ENCODE peak calls at places on chromosomes 2 and 18, in nine cellular contexts. I is fibroblast of lung; N is endothelial cell of umbilical vein; P is psoas muscle; W is lower lobe of right lung; M is heart right ventricle; G is RWPE2; R is CD8-positive, alpha-beta T cell; L is BE2C. X is an unnamed sample.

GRCh38 chr18:70015127-70015526 is 67.5 kb upstream of the CD226 start:
- DNase-seq in I (no peak), N (no peak), P (no peak), W (no peak), M (peak; percentile 24), G (no peak), R (no peak), L (no peak), X (no peak)

GRCh38 chr2:24871852-24872323 is 48.1 kb downstream of the ADCY3 start:
- DNase-seq in I (no peak), N (no peak), P (no peak), W (no peak), M (peak; percentile 55), G (no peak), R (no peak), L (no peak), X (no peak)

GRCh38 chr2:104420420-104420819 is 433.5 kb upstream of the POU3F3 start:
- DNase-seq in I (no peak), N (no peak), P (no peak), W (no peak), M (no peak), G (no peak), R (no peak), L (no peak), X (no peak)

GRCh38 chr18:48055351-48055750 is 124.9 kb upstream of the SMAD2 start:
- DNase-seq in I (no peak), N (no peak), P (no peak), W (no peak), M (no peak), G (no peak), R (no peak), L (no peak), X (no peak)

GRCh38 chr2:175567435-175568061 is 386.0 kb upstream of the ATP5MC3 start:
- DNase-seq in I (no peak), N (no peak), P (no peak), W (no peak), M (no peak), G (no peak), R (no peak), L (no peak), X (no peak)

GRCh38 chr18:46793565-46793964 is 36.7 kb upstream of the ST8SIA5 start:
- DNase-seq in I (no peak), N (no peak), P (no peak), W (no peak), M (no peak), G (no peak), R (no peak), L (peak; percentile 20), X (no peak)

GRCh38 chr2:169799555-169799954 is 884 bp downstream of the SSB start:
- DNase-seq in I (peak; percentile 29), N (peak; percentile 51), P (no peak), W (no peak), M (no peak), G (no peak), R (no peak), L (no peak), X (no peak)

GRCh38 chr2:46540496-46541342 is 61.4 kb downstream of the TMEM247 start:
- DNase-seq in I (peak; percentile 87), N (peak; percentile 10), P (peak; percentile 60), W (no peak), M (peak; percentile 77), G (no peak), R (no peak), L (no peak), X (no peak)

GRCh38 chr2:137221797-137222492 is 456.6 kb downstream of the THSD7B start:
- DNase-seq in I (no peak), N (no peak), P (no peak), W (no peak), M (no peak), G (no peak), R (no peak), L (no peak), X (peak; percentile 36)

GRCh38 chr2:60281730-60282129 is 271.7 kb downstream of the BCL11A start:
- DNase-seq in I (no peak), N (no peak), P (no peak), W (no peak), M (no peak), G (no peak), R (no peak), L (no peak), X (no peak)

GRCh38 chr2:113978524-113979171 is 88.8 kb downstream of the ACTR3 start:
- DNase-seq in I (no peak), N (no peak), P (no peak), W (no peak), M (no peak), G (no peak), R (no peak), L (no peak), X (no peak)

GRCh38 chr2:68548396-68548795 is 81.0 kb downstream of the APLF start:
- DNase-seq in I (peak; percentile 10), N (no peak), P (no peak), W (no peak), M (no peak), G (no peak), R (no peak), L (no peak), X (peak; percentile 25)

GRCh38 chr2:59217360-59217759 is 976.2 kb upstream of the FANCL start:
- DNase-seq in I (no peak), N (no peak), P (no peak), W (no peak), M (no peak), G (no peak), R (no peak), L (no peak), X (no peak)

GRCh38 chr2:150591901-150592300 is 104.4 kb upstream of the RND3 start:
- DNase-seq in I (peak; percentile 57), N (no peak), P (no peak), W (no peak), M (no peak), G (no peak), R (no peak), L (no peak), X (no peak)

GRCh38 chr2:14756122-14756541 is 123.6 kb downstream of the LRATD1 start:
- DNase-seq in I (peak; percentile 86), N (no peak), P (no peak), W (no peak), M (no peak), G (no peak), R (no peak), L (no peak), X (no peak)

GRCh38 chr18:14928396-14928795 is 180.4 kb downstream of the ANKRD30B start:
- DNase-seq in I (no peak), N (no peak), P (no peak), W (no peak), M (no peak), G (no peak), R (no peak), L (no peak), X (no peak)

GRCh38 chr18:78934551-78935225 is 44.9 kb upstream of the SALL3 start:
- DNase-seq in I (no peak), N (no peak), P (no peak), W (no peak), M (no peak), G (no peak), R (no peak), L (no peak), X (no peak)

GRCh38 chr18:21664069-21664468 is 40.5 kb downstream of the ABHD3 start:
- DNase-seq in I (no peak), N (no peak), P (no peak), W (no peak), M (no peak), G (no peak), R (no peak), L (no peak), X (no peak)

GRCh38 chr18:50507120-50507590 is 52.7 kb upstream of the MAPK4 start:
- DNase-seq in I (peak; percentile 1), N (no peak), P (peak; percentile 63), W (no peak), M (peak; percentile 15), G (no peak), R (no peak), L (peak; percentile 10), X (no peak)

GRCh38 chr2:28754321-28754720 is 2.7 kb downstream of the PPP1CB start:
- DNase-seq in I (no peak), N (no peak), P (no peak), W (no peak), M (no peak), G (no peak), R (no peak), L (no peak), X (peak; percentile 23)
- H3K4me1 ChIP-seq in I (peaks cover 21% of the 10 kb centered on the region), N (peaks cover 12% of the 10 kb centered on the region), P (peaks cover 63% of the 10 kb centered on the region), W (peaks cover 70% of the 10 kb centered on the region), M (peaks cover 60% of the 10 kb centered on the region), G (peaks cover 32% of the 10 kb centered on the region), R (peaks cover 57% of the 10 kb centered on the region), L (peaks cover 7% of the 10 kb centered on the region), X (peaks cover 37% of the 10 kb centered on the region)

DNA sequence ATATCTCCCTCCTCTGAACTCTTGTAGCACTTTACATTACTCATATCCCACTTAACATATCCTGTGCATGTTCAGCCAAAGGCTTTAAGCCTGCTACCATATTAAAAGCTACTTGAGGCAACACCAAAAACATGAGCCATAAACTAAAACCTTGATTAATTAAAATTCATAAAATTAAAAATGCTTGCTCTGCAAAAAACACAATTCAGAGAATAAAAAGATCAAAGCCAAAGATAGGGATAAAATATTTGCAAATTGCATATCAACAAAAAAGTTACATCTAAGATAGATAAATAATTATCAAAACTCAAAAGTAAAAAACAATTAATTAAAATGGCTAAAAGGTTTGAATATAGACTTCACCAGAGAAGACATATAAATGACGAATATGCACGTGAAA is 495.4 kb upstream of the PIK3C3 start:
- DNase-seq in I (no peak), N (no peak), P (no peak), W (no peak), M (no peak), G (no peak), R (no peak), L (no peak), X (no peak)
- TF ChIP-seq CTCF in I (no peak), N (no peak), P (no peak), W (no peak), M (no peak), G (no peak), R (no peak), L (no peak), X (no peak)

DNA sequence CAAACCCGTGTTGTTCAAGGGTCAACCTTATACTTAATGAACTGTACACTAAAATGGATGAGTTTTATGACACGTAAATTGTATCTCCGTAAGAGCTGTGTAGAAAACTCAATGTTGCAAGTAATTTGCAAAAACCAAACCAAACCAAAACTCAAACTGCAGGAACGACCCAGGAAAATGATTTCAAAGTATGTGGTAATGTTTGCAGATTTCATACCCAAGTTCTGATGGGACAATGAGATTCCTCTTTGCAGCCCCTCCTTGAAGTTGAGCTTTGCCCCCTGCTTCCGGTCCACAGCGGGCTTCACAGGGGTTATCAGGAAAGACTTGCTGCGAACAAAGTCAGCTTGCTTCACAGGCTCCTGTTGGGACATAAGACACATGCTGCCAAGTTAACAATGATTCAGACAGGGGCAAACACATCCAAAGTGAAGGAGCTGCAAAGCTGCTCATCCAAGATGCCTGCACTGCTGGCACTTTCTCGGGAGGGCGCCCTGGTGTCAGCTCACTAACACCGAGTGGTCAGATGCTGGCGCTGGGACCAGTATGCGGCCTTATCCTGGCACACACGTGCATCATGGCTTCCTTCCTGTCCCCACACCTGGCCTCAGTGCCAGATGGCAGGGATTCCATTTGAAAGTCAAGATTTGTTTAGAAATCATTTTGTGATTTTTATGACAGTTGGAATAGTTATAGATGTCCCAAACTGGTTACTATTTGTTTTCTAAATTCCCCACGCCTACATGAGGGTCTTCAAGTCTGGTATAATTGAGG is 65.2 kb upstream of the MGAT4A start:
- DNase-seq in I (no peak), N (peak; percentile 49), P (no peak), W (no peak), M (no peak), G (no peak), R (no peak), L (no peak), X (no peak)
- H3K4me1 ChIP-seq in I (no peaks in the 10 kb centered on the region), N (peaks cover 43% of the 10 kb centered on the region), P (no peaks in the 10 kb centered on the region), W (peaks cover 39% of the 10 kb centered on the region), M (no peaks in the 10 kb centered on the region), G (peaks cover 21% of the 10 kb centered on the region), R (no peaks in the 10 kb centered on the region), L (no peaks in the 10 kb centered on the region), X (peaks cover 11% of the 10 kb centered on the region)

GRCh38 chr2:108719149-108720044 is at the start of gene RANBP2:
- DNase-seq in I (peak; percentile 99), N (peak; percentile 98), P (peak; percentile 99), W (peak; percentile 98), M (peak; percentile 95), G (peak; percentile 95), R (peak; percentile 87), L (peak; percentile 90), X (peak; percentile 93)
- TF ChIP-seq CTCF in I (no peak), N (no peak), P (no peak), W (no peak), M (no peak), G (no peak), R (no peak), L (no peak), X (no peak)